ENCODE peak calls at places on chromosomes 6 and 20, in eight cellular contexts. M is upper lobe of left lung, H is sigmoid colon, T is GM12878, K is suprapubic skin, G is stomach, L is K562, V is transverse colon. U is an unnamed sample.

GRCh38 chr6:141598487-141598886 is 534.2 kb upstream of the GJE1 start:
- DNase-seq in V (no peak), T (no peak), L (no peak), M (no peak), H (no peak), K (no peak), G (no peak), U (no peak)

GRCh38 chr20:22717466-22717865 is 133.1 kb upstream of the FOXA2 start:
- DNase-seq in L (peak; percentile 34), H (no peak), K (no peak), G (peak; percentile 32), V (peak; percentile 56), T (no peak), M (no peak), U (no peak)

GRCh38 chr6:44011350-44011925 is 115.8 kb downstream of the MRPL14 start:
- DNase-seq in G (no peak), K (no peak), T (no peak), M (no peak), V (no peak), H (peak; percentile 24), L (no peak), U (no peak)

GRCh38 chr6:80282913-80283554 is 176.6 kb downstream of the BCKDHB start:
- DNase-seq in V (no peak), K (no peak), G (no peak), M (no peak), L (no peak), T (no peak), H (no peak), U (no peak)

GRCh38 chr6:157682856-157683481 is 140.1 kb upstream of the SNX9 start:
- DNase-seq in G (no peak), L (no peak), V (no peak), H (no peak), T (no peak), M (no peak), K (no peak), U (no peak)

GRCh38 chr6:33198159-33198852 is 2.2 kb downstream of the RXRB start:
- DNase-seq in T (no peak), V (no peak), G (no peak), K (no peak), M (no peak), L (no peak), H (no peak), U (no peak)

GRCh38 chr6:84967965-84968364 is 203.6 kb upstream of the TBX18 start:
- DNase-seq in K (no peak), H (no peak), M (no peak), L (no peak), T (no peak), V (no peak), G (no peak), U (no peak)

GRCh38 chr20:47024461-47024937 is 129.9 kb downstream of the EYA2 start:
- DNase-seq in G (no peak), T (no peak), V (no peak), M (no peak), H (no peak), K (no peak), L (no peak), U (no peak)

GRCh38 chr6:45647341-45648138 is 269.8 kb upstream of the SUPT3H start:
- DNase-seq in M (no peak), G (no peak), L (no peak), T (no peak), K (no peak), V (no peak), H (no peak), U (no peak)

GRCh38 chr20:47968541-47969310 is 183.4 kb upstream of the SULF2 start:
- DNase-seq in L (no peak), T (no peak), G (no peak), K (no peak), H (no peak), M (no peak), V (no peak), U (no peak)

GRCh38 chr6:118263929-118264486 is 284.1 kb upstream of the PLN start:
- DNase-seq in G (no peak), T (no peak), M (no peak), H (no peak), K (no peak), V (no peak), L (no peak), U (no peak)

GRCh38 chr20:2797136-2797983 is 3.1 kb downstream of the CPXM1 start:
- DNase-seq in T (no peak), M (peak; percentile 45), K (no peak), H (no peak), L (no peak), G (no peak), V (no peak), U (no peak)

GRCh38 chr20:63192721-63193120 is 23.2 kb downstream of the YTHDF1 start:
- DNase-seq in K (no peak), L (no peak), G (no peak), T (no peak), M (no peak), H (no peak), V (no peak), U (no peak)

GRCh38 chr6:3939964-3940363 is 90.8 kb downstream of the FAM50B start:
- DNase-seq in L (peak; percentile 55), V (no peak), T (no peak), K (no peak), M (no peak), H (no peak), G (no peak), U (peak; percentile 80)

GRCh38 chr6:3940703-3941102 is 91.5 kb downstream of the FAM50B start:
- DNase-seq in V (no peak), T (no peak), H (no peak), G (no peak), M (no peak), K (no peak), L (no peak), U (peak; percentile 53)

GRCh38 chr6:3943373-3943772 is 94.2 kb downstream of the FAM50B start:
- DNase-seq in M (no peak), V (no peak), K (no peak), H (no peak), T (no peak), L (no peak), G (no peak), U (peak; percentile 91)

GRCh38 chr6:3939559-3939958 is 90.4 kb downstream of the FAM50B start:
- DNase-seq in L (no peak), T (no peak), V (no peak), M (no peak), H (no peak), K (no peak), G (no peak), U (no peak)

GRCh38 chr6:3938715-3939376 is 89.7 kb downstream of the FAM50B start:
- DNase-seq in K (no peak), V (no peak), H (no peak), G (no peak), L (no peak), T (no peak), M (no peak), U (peak; percentile 50)
- TF ChIP-seq POLR2AphosphoS5 in K (no peak), V (no peak), H (no peak), G (no peak), L (peak; percentile 96), T (no peak), M (no peak), U (no peak)

GRCh38 chr20:14235355-14235754 is 102.1 kb downstream of the FLRT3 start:
- DNase-seq in V (no peak), M (no peak), T (no peak), L (no peak), K (no peak), H (no peak), G (no peak), U (no peak)

GRCh38 chr20:14234666-14235295 is 102.6 kb downstream of the FLRT3 start:
- DNase-seq in K (no peak), T (no peak), H (no peak), V (no peak), M (no peak), L (no peak), G (no peak), U (no peak)

GRCh38 chr20:14232650-14233049 is 104.8 kb downstream of the FLRT3 start:
- DNase-seq in M (no peak), G (no peak), K (no peak), L (no peak), V (no peak), H (no peak), T (peak; percentile 33), U (no peak)
- H3K36me3 ChIP-seq in M (no peaks in the 10 kb centered on the region), G (no peaks in the 10 kb centered on the region), K (no peaks in the 10 kb centered on the region), L (no peaks in the 10 kb centered on the region), V (no peaks in the 10 kb centered on the region), H (no peaks in the 10 kb centered on the region), T (no peaks in the 10 kb centered on the region), U (no peaks in the 10 kb centered on the region)

DNA sequence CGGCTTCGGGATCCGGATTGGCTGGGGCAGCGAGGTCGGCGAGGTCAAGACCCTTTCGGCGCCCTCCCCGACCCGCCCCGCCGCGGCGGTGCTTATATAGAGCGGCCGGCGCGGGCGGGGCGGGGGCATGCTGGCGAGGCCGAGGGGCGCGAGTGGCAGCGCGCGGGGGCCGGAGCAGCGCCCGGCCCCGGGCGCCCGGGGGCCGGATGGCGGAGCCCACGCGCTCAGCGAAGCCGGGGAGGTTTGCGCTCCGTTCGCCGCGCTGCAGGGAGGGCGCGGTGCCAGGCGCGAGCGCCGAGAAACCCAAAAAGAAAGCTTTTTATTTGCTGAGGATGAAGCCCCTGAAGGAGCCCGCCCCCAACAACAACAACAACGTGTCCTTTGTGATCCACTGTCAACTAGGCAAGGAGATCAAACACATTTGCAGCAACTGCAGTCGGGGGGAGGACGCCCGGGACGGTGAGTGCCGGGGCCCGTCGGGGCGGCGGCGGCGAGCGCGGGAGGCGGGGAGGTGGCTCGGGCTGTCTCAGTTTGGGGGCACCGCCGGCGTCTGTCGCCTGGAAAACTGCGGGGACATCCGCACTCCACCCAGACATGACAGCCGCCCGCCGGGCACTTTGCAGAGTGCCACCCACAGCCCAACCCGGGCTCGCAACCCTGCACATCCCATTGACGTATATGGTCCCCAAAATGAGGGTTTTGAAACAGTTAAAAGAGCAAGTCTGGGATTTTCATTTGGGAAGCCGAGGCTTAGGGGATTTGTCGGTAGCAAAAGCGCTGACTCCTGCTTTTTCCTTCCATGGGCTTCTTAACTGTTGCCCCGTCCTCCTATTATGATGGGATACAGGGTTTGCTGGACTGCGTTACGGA is 297.3 kb downstream of the PHACTR1 start:
- DNase-seq in T (no peak), L (no peak), H (no peak), V (no peak), M (peak; percentile 87), G (no peak), K (no peak), U (peak; percentile 72)
- TF ChIP-seq EP300 in T (no peak), L (no peak), H (no peak), V (no peak), M (no peak), G (no peak), K (no peak), U (no peak)

GRCh38 chr20:24991897-24992419 is 593 bp downstream of the APMAP start:
- DNase-seq in L (peak; percentile 23), V (peak; percentile 51), H (peak; percentile 71), G (peak; percentile 33), K (peak; percentile 81), T (no peak), M (no peak), U (no peak)

GRCh38 chr20:24994186-24994465 is 1.6 kb upstream of the APMAP start:
- DNase-seq in K (no peak), M (no peak), H (no peak), T (no peak), G (no peak), L (no peak), V (no peak), U (no peak)

GRCh38 chr20:24993337-24994185 is 1.0 kb upstream of the APMAP start:
- DNase-seq in T (no peak), H (peak; percentile 17), K (peak; percentile 62), G (no peak), V (no peak), L (peak; percentile 6), M (no peak), U (no peak)

GRCh38 chr20:24990810-24991252 is 1.7 kb downstream of the APMAP start:
- DNase-seq in G (peak; percentile 22), L (no peak), M (no peak), K (peak; percentile 65), V (no peak), T (no peak), H (peak; percentile 22), U (no peak)

GRCh38 chr20:24992420-24993205 is at the start of gene APMAP:
- DNase-seq in K (peak; percentile 97), M (peak; percentile 98), G (peak; percentile 98), V (peak; percentile 97), L (peak; percentile 93), H (peak; percentile 97), T (peak; percentile 66), U (peak; percentile 99)
- TF ChIP-seq POLR2AphosphoS5 in K (peak; percentile 8), M (peak; percentile 96), G (peak; percentile 99), V (peak; percentile 99), L (peak; percentile 25), H (peak; percentile 99), T (peak; percentile 93), U (peak; percentile 99)